ENCODE peak calls at places on chromosomes 13 and 19, in nine cellular contexts. One of them, this sample, is unnamed. For H3K4me1, the result is how much of the 10 kb centered on the place peaks cover.

GRCh38 chr13:35953537-35954206 is 177.5 kb downstream of the DCLK1 start:
- DNase-seq in CD8-positive, alpha-beta T cell: no peak
- DNase-seq in endothelial cell of umbilical vein: peak
- DNase-seq in small intestine: peak
- DNase-seq in HepG2: peak
- DNase-seq in MM.1S: peak
- DNase-seq in cardiac muscle cell: peak
- DNase-seq in lower lobe of right lung: peak
- DNase-seq in effector memory CD4-positive, alpha-beta T cell: no peak
- DNase-seq in this sample: no peak

GRCh38 chr19:18128044-18128443 is 24.9 kb upstream of the PIK3R2 start:
- DNase-seq in CD8-positive, alpha-beta T cell: no peak
- DNase-seq in endothelial cell of umbilical vein: no peak
- DNase-seq in small intestine: no peak
- DNase-seq in HepG2: no peak
- DNase-seq in MM.1S: no peak
- DNase-seq in cardiac muscle cell: no peak
- DNase-seq in lower lobe of right lung: no peak
- DNase-seq in effector memory CD4-positive, alpha-beta T cell: no peak
- DNase-seq in this sample: no peak

GRCh38 chr13:73467103-73467502 is 408.3 kb downstream of the KLF5 start:
- DNase-seq in CD8-positive, alpha-beta T cell: no peak
- DNase-seq in endothelial cell of umbilical vein: no peak
- DNase-seq in small intestine: no peak
- DNase-seq in HepG2: no peak
- DNase-seq in MM.1S: no peak
- DNase-seq in cardiac muscle cell: no peak
- DNase-seq in lower lobe of right lung: no peak
- DNase-seq in effector memory CD4-positive, alpha-beta T cell: no peak
- DNase-seq in this sample: no peak

GRCh38 chr13:40377783-40378182 is 288.7 kb downstream of the FOXO1 start:
- DNase-seq in CD8-positive, alpha-beta T cell: no peak
- DNase-seq in endothelial cell of umbilical vein: no peak
- DNase-seq in small intestine: no peak
- DNase-seq in HepG2: no peak
- DNase-seq in MM.1S: no peak
- DNase-seq in cardiac muscle cell: no peak
- DNase-seq in lower lobe of right lung: no peak
- DNase-seq in effector memory CD4-positive, alpha-beta T cell: no peak
- DNase-seq in this sample: no peak

GRCh38 chr19:8489591-8490394 is 12.6 kb downstream of the PRAM1 start:
- DNase-seq in CD8-positive, alpha-beta T cell: no peak
- DNase-seq in endothelial cell of umbilical vein: no peak
- DNase-seq in small intestine: no peak
- DNase-seq in HepG2: no peak
- DNase-seq in MM.1S: no peak
- DNase-seq in cardiac muscle cell: no peak
- DNase-seq in lower lobe of right lung: no peak
- DNase-seq in effector memory CD4-positive, alpha-beta T cell: no peak
- DNase-seq in this sample: no peak

GRCh38 chr13:40120781-40121180 is 465.3 kb downstream of the COG6 start:
- DNase-seq in CD8-positive, alpha-beta T cell: no peak
- DNase-seq in endothelial cell of umbilical vein: no peak
- DNase-seq in small intestine: no peak
- DNase-seq in HepG2: no peak
- DNase-seq in MM.1S: no peak
- DNase-seq in cardiac muscle cell: no peak
- DNase-seq in lower lobe of right lung: no peak
- DNase-seq in effector memory CD4-positive, alpha-beta T cell: no peak
- DNase-seq in this sample: no peak

GRCh38 chr13:79011179-79011578 is 352.2 kb upstream of the OBI1 start:
- DNase-seq in CD8-positive, alpha-beta T cell: no peak
- DNase-seq in endothelial cell of umbilical vein: no peak
- DNase-seq in small intestine: no peak
- DNase-seq in HepG2: no peak
- DNase-seq in MM.1S: no peak
- DNase-seq in cardiac muscle cell: no peak
- DNase-seq in lower lobe of right lung: no peak
- DNase-seq in effector memory CD4-positive, alpha-beta T cell: no peak
- DNase-seq in this sample: no peak

GRCh38 chr13:63124863-63125262 is 1709.2 kb upstream of the PCDH20 start:
- DNase-seq in CD8-positive, alpha-beta T cell: no peak
- DNase-seq in endothelial cell of umbilical vein: peak
- DNase-seq in small intestine: peak
- DNase-seq in HepG2: peak
- DNase-seq in MM.1S: peak
- DNase-seq in cardiac muscle cell: peak
- DNase-seq in lower lobe of right lung: no peak
- DNase-seq in effector memory CD4-positive, alpha-beta T cell: no peak
- DNase-seq in this sample: no peak

GRCh38 chr19:39599116-39599515 is 3.2 kb upstream of the LGALS13 start:
- DNase-seq in CD8-positive, alpha-beta T cell: no peak
- DNase-seq in endothelial cell of umbilical vein: peak
- DNase-seq in small intestine: no peak
- DNase-seq in HepG2: peak
- DNase-seq in MM.1S: peak
- DNase-seq in cardiac muscle cell: peak
- DNase-seq in lower lobe of right lung: no peak
- DNase-seq in effector memory CD4-positive, alpha-beta T cell: no peak
- DNase-seq in this sample: no peak

GRCh38 chr13:112102243-112102642 is 35.3 kb downstream of the SOX1 start:
- DNase-seq in CD8-positive, alpha-beta T cell: no peak
- DNase-seq in endothelial cell of umbilical vein: no peak
- DNase-seq in small intestine: peak
- DNase-seq in HepG2: peak
- DNase-seq in MM.1S: no peak
- DNase-seq in cardiac muscle cell: peak
- DNase-seq in lower lobe of right lung: no peak
- DNase-seq in effector memory CD4-positive, alpha-beta T cell: no peak
- DNase-seq in this sample: no peak

GRCh38 chr19:40809358-40810086 is 10.5 kb downstream of the EGLN2 start:
- DNase-seq in CD8-positive, alpha-beta T cell: no peak
- DNase-seq in endothelial cell of umbilical vein: no peak
- DNase-seq in small intestine: no peak
- DNase-seq in HepG2: no peak
- DNase-seq in MM.1S: no peak
- DNase-seq in cardiac muscle cell: no peak
- DNase-seq in lower lobe of right lung: no peak
- DNase-seq in effector memory CD4-positive, alpha-beta T cell: no peak
- DNase-seq in this sample: no peak

GRCh38 chr19:40807147-40808020 is 8.4 kb downstream of the EGLN2 start:
- DNase-seq in CD8-positive, alpha-beta T cell: no peak
- DNase-seq in endothelial cell of umbilical vein: no peak
- DNase-seq in small intestine: peak
- DNase-seq in HepG2: peak
- DNase-seq in MM.1S: no peak
- DNase-seq in cardiac muscle cell: peak
- DNase-seq in lower lobe of right lung: no peak
- DNase-seq in effector memory CD4-positive, alpha-beta T cell: no peak
- DNase-seq in this sample: no peak

GRCh38 chr19:40808497-40808896 is 9.5 kb downstream of the EGLN2 start:
- DNase-seq in CD8-positive, alpha-beta T cell: no peak
- DNase-seq in endothelial cell of umbilical vein: no peak
- DNase-seq in small intestine: no peak
- DNase-seq in HepG2: no peak
- DNase-seq in MM.1S: no peak
- DNase-seq in cardiac muscle cell: no peak
- DNase-seq in lower lobe of right lung: no peak
- DNase-seq in effector memory CD4-positive, alpha-beta T cell: no peak
- DNase-seq in this sample: no peak

GRCh38 chr19:40806385-40807146 is 7.6 kb downstream of the EGLN2 start:
- DNase-seq in CD8-positive, alpha-beta T cell: peak
- DNase-seq in endothelial cell of umbilical vein: peak
- DNase-seq in small intestine: peak
- DNase-seq in HepG2: peak
- DNase-seq in MM.1S: no peak
- DNase-seq in cardiac muscle cell: peak
- DNase-seq in lower lobe of right lung: peak
- DNase-seq in effector memory CD4-positive, alpha-beta T cell: peak
- DNase-seq in this sample: peak

DNA sequence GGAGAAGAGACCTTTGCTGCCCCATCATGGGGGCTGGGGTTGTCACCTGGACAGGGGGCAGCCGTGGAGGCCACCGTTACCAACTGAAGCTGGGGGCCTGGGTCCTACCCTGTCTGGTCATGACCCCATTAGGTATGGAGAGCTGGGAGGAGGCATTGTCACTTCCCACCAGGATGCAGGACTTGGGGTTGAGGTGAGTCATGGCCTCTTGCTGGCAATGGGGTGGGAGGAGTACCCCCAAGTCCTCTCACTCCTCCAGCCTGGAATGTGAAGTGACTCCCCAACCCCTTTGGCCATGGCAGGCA is 9.0 kb downstream of the EGLN2 start:
- DNase-seq in CD8-positive, alpha-beta T cell: no peak
- DNase-seq in endothelial cell of umbilical vein: no peak
- DNase-seq in small intestine: no peak
- DNase-seq in HepG2: no peak
- DNase-seq in MM.1S: no peak
- DNase-seq in cardiac muscle cell: no peak
- DNase-seq in lower lobe of right lung: no peak
- DNase-seq in effector memory CD4-positive, alpha-beta T cell: no peak
- DNase-seq in this sample: no peak
- H3K4me1 ChIP-seq in CD8-positive, alpha-beta T cell: half or more
- H3K4me1 ChIP-seq in endothelial cell of umbilical vein: half or more
- H3K4me1 ChIP-seq in small intestine: under half
- H3K4me1 ChIP-seq in HepG2: under half
- H3K4me1 ChIP-seq in MM.1S: under half
- H3K4me1 ChIP-seq in cardiac muscle cell: under half
- H3K4me1 ChIP-seq in lower lobe of right lung: half or more
- H3K4me1 ChIP-seq in effector memory CD4-positive, alpha-beta T cell: half or more
- H3K4me1 ChIP-seq in this sample: half or more

GRCh38 chr19:4375620-4376228 is 24.6 kb downstream of the SH3GL1 start:
- DNase-seq in CD8-positive, alpha-beta T cell: no peak
- DNase-seq in endothelial cell of umbilical vein: peak
- DNase-seq in small intestine: peak
- DNase-seq in HepG2: peak
- DNase-seq in MM.1S: no peak
- DNase-seq in cardiac muscle cell: no peak
- DNase-seq in lower lobe of right lung: no peak
- DNase-seq in effector memory CD4-positive, alpha-beta T cell: no peak
- DNase-seq in this sample: no peak
- H3K4me1 ChIP-seq in CD8-positive, alpha-beta T cell: half or more
- H3K4me1 ChIP-seq in endothelial cell of umbilical vein: half or more
- H3K4me1 ChIP-seq in small intestine: under half
- H3K4me1 ChIP-seq in HepG2: under half
- H3K4me1 ChIP-seq in MM.1S: under half
- H3K4me1 ChIP-seq in cardiac muscle cell: under half
- H3K4me1 ChIP-seq in lower lobe of right lung: half or more
- H3K4me1 ChIP-seq in effector memory CD4-positive, alpha-beta T cell: half or more
- H3K4me1 ChIP-seq in this sample: half or more

GRCh38 chr19:46602392-46603194 is 1.5 kb downstream of the CALM3 start:
- DNase-seq in CD8-positive, alpha-beta T cell: no peak
- DNase-seq in endothelial cell of umbilical vein: no peak
- DNase-seq in small intestine: peak
- DNase-seq in HepG2: no peak
- DNase-seq in MM.1S: no peak
- DNase-seq in cardiac muscle cell: no peak
- DNase-seq in lower lobe of right lung: no peak
- DNase-seq in effector memory CD4-positive, alpha-beta T cell: no peak
- DNase-seq in this sample: no peak
- H3K4me1 ChIP-seq in CD8-positive, alpha-beta T cell: under half
- H3K4me1 ChIP-seq in endothelial cell of umbilical vein: under half
- H3K4me1 ChIP-seq in small intestine: under half
- H3K4me1 ChIP-seq in HepG2: under half
- H3K4me1 ChIP-seq in MM.1S: under half
- H3K4me1 ChIP-seq in cardiac muscle cell: under half
- H3K4me1 ChIP-seq in lower lobe of right lung: under half
- H3K4me1 ChIP-seq in effector memory CD4-positive, alpha-beta T cell: under half
- H3K4me1 ChIP-seq in this sample: under half

DNA sequence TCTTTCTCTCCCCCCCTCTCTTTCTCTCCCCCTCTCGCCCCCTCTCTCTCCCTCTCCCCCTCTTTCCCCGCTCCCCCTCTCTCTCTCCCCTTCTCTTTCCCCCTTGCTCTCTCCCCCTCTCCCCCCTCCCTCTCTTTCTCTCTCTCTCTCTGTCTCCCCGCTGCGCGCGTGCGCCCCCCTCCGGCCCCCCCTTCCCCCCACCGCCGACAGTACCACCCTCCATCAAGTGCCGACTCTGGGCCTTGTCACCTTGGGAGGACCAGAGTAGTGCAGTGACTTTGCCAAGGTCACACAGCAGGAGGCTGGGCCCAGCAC is 121.5 kb downstream of the KDM4B start:
- DNase-seq in CD8-positive, alpha-beta T cell: no peak
- DNase-seq in endothelial cell of umbilical vein: no peak
- DNase-seq in small intestine: no peak
- DNase-seq in HepG2: no peak
- DNase-seq in MM.1S: no peak
- DNase-seq in cardiac muscle cell: no peak
- DNase-seq in lower lobe of right lung: no peak
- DNase-seq in effector memory CD4-positive, alpha-beta T cell: no peak
- DNase-seq in this sample: no peak
- H3K4me1 ChIP-seq in CD8-positive, alpha-beta T cell: under half
- H3K4me1 ChIP-seq in endothelial cell of umbilical vein: under half
- H3K4me1 ChIP-seq in small intestine: under half
- H3K4me1 ChIP-seq in HepG2: under half
- H3K4me1 ChIP-seq in MM.1S: under half
- H3K4me1 ChIP-seq in cardiac muscle cell: under half
- H3K4me1 ChIP-seq in lower lobe of right lung: under half
- H3K4me1 ChIP-seq in effector memory CD4-positive, alpha-beta T cell: under half
- H3K4me1 ChIP-seq in this sample: under half

This sample was measured in esophagus squamous epithelium.